ENCODE peak calls at places on chromosomes 3 and 15, in six cellular contexts. One of them, this sample, is unnamed.

GRCh38 chr3:46202476-46202875 is 5.6 kb downstream of the CCR1 start:
- DNase-seq in WTC11: no peak
- DNase-seq in K562: no peak
- DNase-seq in HepG2: no peak
- DNase-seq in A549: no peak
- DNase-seq in endothelial cell of umbilical vein: no peak
- DNase-seq in this sample: no peak

GRCh38 chr3:18098960-18099587 is 326.1 kb downstream of the SATB1 start:
- DNase-seq in A549: peak
- DNase-seq in HepG2: no peak
- DNase-seq in K562: no peak
- DNase-seq in endothelial cell of umbilical vein: no peak
- DNase-seq in WTC11: no peak
- DNase-seq in this sample: peak

GRCh38 chr15:72170691-72171090 is 26.9 kb downstream of the GRAMD2A start:
- DNase-seq in endothelial cell of umbilical vein: no peak
- DNase-seq in A549: no peak
- DNase-seq in HepG2: no peak
- DNase-seq in WTC11: no peak
- DNase-seq in K562: no peak
- DNase-seq in this sample: no peak

GRCh38 chr3:197487911-197488391 is 67.8 kb downstream of the BDH1 start:
- DNase-seq in A549: peak
- DNase-seq in endothelial cell of umbilical vein: peak
- DNase-seq in HepG2: peak
- DNase-seq in K562: no peak
- DNase-seq in WTC11: no peak
- DNase-seq in this sample: no peak

GRCh38 chr15:25742008-25742407 is 121.1 kb downstream of the ATP10A start:
- DNase-seq in HepG2: no peak
- DNase-seq in endothelial cell of umbilical vein: no peak
- DNase-seq in A549: no peak
- DNase-seq in K562: no peak
- DNase-seq in WTC11: no peak
- DNase-seq in this sample: peak

GRCh38 chr3:115245899-115246298 is 98.8 kb upstream of the ZBTB20 start:
- DNase-seq in endothelial cell of umbilical vein: no peak
- DNase-seq in K562: no peak
- DNase-seq in A549: no peak
- DNase-seq in WTC11: no peak
- DNase-seq in HepG2: no peak
- DNase-seq in this sample: no peak

GRCh38 chr3:4332111-4332510 is 28.9 kb downstream of the SETMAR start:
- DNase-seq in K562: no peak
- DNase-seq in HepG2: no peak
- DNase-seq in endothelial cell of umbilical vein: no peak
- DNase-seq in WTC11: no peak
- DNase-seq in A549: no peak
- DNase-seq in this sample: no peak

GRCh38 chr15:33587773-33588172 is 277.0 kb downstream of the RYR3 start:
- DNase-seq in HepG2: no peak
- DNase-seq in K562: no peak
- DNase-seq in A549: no peak
- DNase-seq in WTC11: no peak
- DNase-seq in endothelial cell of umbilical vein: no peak
- DNase-seq in this sample: no peak

GRCh38 chr15:68730491-68731317 is 90.0 kb downstream of the ANP32A start:
- DNase-seq in WTC11: peak
- DNase-seq in A549: peak
- DNase-seq in HepG2: peak
- DNase-seq in K562: peak
- DNase-seq in endothelial cell of umbilical vein: peak
- DNase-seq in this sample: peak

GRCh38 chr3:97823081-97823480 is 1.3 kb downstream of the CRYBG3 start:
- DNase-seq in WTC11: no peak
- DNase-seq in HepG2: no peak
- DNase-seq in A549: no peak
- DNase-seq in endothelial cell of umbilical vein: peak
- DNase-seq in K562: no peak
- DNase-seq in this sample: no peak

GRCh38 chr3:145716519-145716918 is 444.5 kb downstream of the PLOD2 start:
- DNase-seq in K562: no peak
- DNase-seq in HepG2: no peak
- DNase-seq in WTC11: no peak
- DNase-seq in A549: no peak
- DNase-seq in endothelial cell of umbilical vein: no peak
- DNase-seq in this sample: no peak

GRCh38 chr15:82021992-82022391 is 23.8 kb downstream of the MEX3B start:
- DNase-seq in K562: no peak
- DNase-seq in endothelial cell of umbilical vein: no peak
- DNase-seq in HepG2: no peak
- DNase-seq in A549: no peak
- DNase-seq in WTC11: no peak
- DNase-seq in this sample: no peak

GRCh38 chr3:25548836-25549235 is 115.9 kb downstream of the TOP2B start:
- DNase-seq in A549: no peak
- DNase-seq in endothelial cell of umbilical vein: peak
- DNase-seq in HepG2: no peak
- DNase-seq in K562: no peak
- DNase-seq in WTC11: no peak
- DNase-seq in this sample: no peak

GRCh38 chr3:142690613-142691012 is 33.2 kb upstream of the TRPC1 start:
- DNase-seq in HepG2: no peak
- DNase-seq in endothelial cell of umbilical vein: no peak
- DNase-seq in WTC11: no peak
- DNase-seq in A549: no peak
- DNase-seq in K562: no peak
- DNase-seq in this sample: no peak

GRCh38 chr15:74843891-74844299 is 939 bp upstream of the ULK3 start:
- DNase-seq in A549: no peak
- DNase-seq in endothelial cell of umbilical vein: no peak
- DNase-seq in K562: peak
- DNase-seq in WTC11: no peak
- DNase-seq in HepG2: no peak
- DNase-seq in this sample: no peak

GRCh38 chr3:45488581-45488980 is 100.2 kb downstream of the LARS2 start:
- DNase-seq in WTC11: no peak
- DNase-seq in endothelial cell of umbilical vein: no peak
- DNase-seq in A549: no peak
- DNase-seq in HepG2: no peak
- DNase-seq in K562: no peak
- DNase-seq in this sample: no peak

GRCh38 chr3:10173095-10173925 is 8.6 kb downstream of the IRAK2 start:
- DNase-seq in K562: peak
- DNase-seq in WTC11: no peak
- DNase-seq in HepG2: no peak
- DNase-seq in endothelial cell of umbilical vein: no peak
- DNase-seq in A549: peak
- DNase-seq in this sample: no peak

GRCh38 chr15:36294359-36294758 is 285.1 kb upstream of the CDIN1 start:
- DNase-seq in WTC11: no peak
- DNase-seq in A549: no peak
- DNase-seq in K562: no peak
- DNase-seq in endothelial cell of umbilical vein: no peak
- DNase-seq in HepG2: no peak
- DNase-seq in this sample: no peak

GRCh38 chr15:99403597-99403996 is 152.3 kb downstream of the LRRC28 start:
- DNase-seq in HepG2: no peak
- DNase-seq in WTC11: no peak
- DNase-seq in endothelial cell of umbilical vein: no peak
- DNase-seq in A549: no peak
- DNase-seq in K562: no peak
- DNase-seq in this sample: no peak

GRCh38 chr15:89335289-89336041 is 841 bp upstream of the POLG start:
- DNase-seq in A549: no peak
- DNase-seq in HepG2: peak
- DNase-seq in WTC11: peak
- DNase-seq in endothelial cell of umbilical vein: peak
- DNase-seq in K562: peak
- DNase-seq in this sample: no peak

GRCh38 chr3:98962189-98962930 is 60.9 kb upstream of the DCBLD2 start:
- DNase-seq in WTC11: no peak
- DNase-seq in HepG2: peak
- DNase-seq in endothelial cell of umbilical vein: peak
- DNase-seq in A549: peak
- DNase-seq in K562: no peak
- DNase-seq in this sample: no peak

GRCh38 chr15:99845009-99845408 is 111.8 kb upstream of the LYSMD4 start:
- DNase-seq in endothelial cell of umbilical vein: no peak
- DNase-seq in A549: no peak
- DNase-seq in WTC11: no peak
- DNase-seq in HepG2: no peak
- DNase-seq in K562: no peak
- DNase-seq in this sample: no peak

GRCh38 chr3:51371943-51372557 is 13.0 kb upstream of the MANF start:
- DNase-seq in WTC11: peak
- DNase-seq in A549: no peak
- DNase-seq in endothelial cell of umbilical vein: peak
- DNase-seq in HepG2: peak
- DNase-seq in K562: peak
- DNase-seq in this sample: no peak

GRCh38 chr3:192816274-192816853 is 89.0 kb upstream of the FGF12 start:
- DNase-seq in HepG2: peak
- DNase-seq in K562: peak
- DNase-seq in endothelial cell of umbilical vein: peak
- DNase-seq in A549: peak
- DNase-seq in WTC11: no peak
- DNase-seq in this sample: no peak

GRCh38 chr15:98771444-98772059 is 123.2 kb downstream of the IGF1R start:
- DNase-seq in A549: no peak
- DNase-seq in endothelial cell of umbilical vein: no peak
- DNase-seq in WTC11: no peak
- DNase-seq in K562: no peak
- DNase-seq in HepG2: no peak
- DNase-seq in this sample: no peak

GRCh38 chr15:65326109-65326508 is 21.6 kb downstream of the RNU5B-1 start:
- DNase-seq in A549: no peak
- DNase-seq in K562: no peak
- DNase-seq in WTC11: peak
- DNase-seq in endothelial cell of umbilical vein: peak
- DNase-seq in HepG2: no peak
- DNase-seq in this sample: no peak

GRCh38 chr15:89164712-89165211 is 56.6 kb downstream of the RLBP1 start:
- DNase-seq in WTC11: no peak
- DNase-seq in K562: no peak
- DNase-seq in A549: no peak
- DNase-seq in HepG2: peak
- DNase-seq in endothelial cell of umbilical vein: no peak
- DNase-seq in this sample: no peak

GRCh38 chr15:95254263-95254662 is 1022.9 kb downstream of the MCTP2 start:
- DNase-seq in WTC11: no peak
- DNase-seq in K562: no peak
- DNase-seq in endothelial cell of umbilical vein: peak
- DNase-seq in A549: no peak
- DNase-seq in HepG2: no peak
- DNase-seq in this sample: no peak

GRCh38 chr3:154139996-154140436 is 18.8 kb downstream of the ARHGEF26 start:
- DNase-seq in K562: no peak
- DNase-seq in endothelial cell of umbilical vein: no peak
- DNase-seq in A549: no peak
- DNase-seq in WTC11: no peak
- DNase-seq in HepG2: peak
- DNase-seq in this sample: no peak

GRCh38 chr3:101898062-101898461 is 48.7 kb downstream of the NFKBIZ start:
- DNase-seq in A549: no peak
- DNase-seq in HepG2: no peak
- DNase-seq in endothelial cell of umbilical vein: no peak
- DNase-seq in WTC11: no peak
- DNase-seq in K562: no peak
- DNase-seq in this sample: no peak
- TF ChIP-seq JUN in A549: no peak
- TF ChIP-seq JUN in HepG2: no peak
- TF ChIP-seq JUN in endothelial cell of umbilical vein: no peak
- TF ChIP-seq JUN in WTC11: no peak
- TF ChIP-seq JUN in K562: no peak
- TF ChIP-seq JUN in this sample: no peak

GRCh38 chr3:5428607-5429516 is 241.4 kb downstream of the EDEM1 start:
- DNase-seq in WTC11: no peak
- DNase-seq in endothelial cell of umbilical vein: no peak
- DNase-seq in A549: no peak
- DNase-seq in K562: peak
- DNase-seq in HepG2: no peak
- DNase-seq in this sample: no peak
- TF ChIP-seq JUN in WTC11: no peak
- TF ChIP-seq JUN in endothelial cell of umbilical vein: no peak
- TF ChIP-seq JUN in A549: no peak
- TF ChIP-seq JUN in K562: peak
- TF ChIP-seq JUN in HepG2: no peak
- TF ChIP-seq JUN in this sample: no peak

GRCh38 chr3:112303811-112304325 is 9.9 kb upstream of the SLC9C1 start:
- DNase-seq in endothelial cell of umbilical vein: peak
- DNase-seq in HepG2: no peak
- DNase-seq in A549: no peak
- DNase-seq in WTC11: no peak
- DNase-seq in K562: no peak
- DNase-seq in this sample: no peak
- TF ChIP-seq JUN in endothelial cell of umbilical vein: no peak
- TF ChIP-seq JUN in HepG2: no peak
- TF ChIP-seq JUN in A549: no peak
- TF ChIP-seq JUN in WTC11: no peak
- TF ChIP-seq JUN in K562: no peak
- TF ChIP-seq JUN in this sample: no peak

GRCh38 chr3:194937751-194938358 is 252.2 kb downstream of the FAM43A start:
- DNase-seq in HepG2: no peak
- DNase-seq in A549: no peak
- DNase-seq in WTC11: no peak
- DNase-seq in endothelial cell of umbilical vein: no peak
- DNase-seq in K562: no peak
- DNase-seq in this sample: peak

GRCh38 chr3:194937144-194937543 is 251.5 kb downstream of the FAM43A start:
- DNase-seq in WTC11: no peak
- DNase-seq in K562: no peak
- DNase-seq in HepG2: no peak
- DNase-seq in endothelial cell of umbilical vein: no peak
- DNase-seq in A549: no peak
- DNase-seq in this sample: no peak

GRCh38 chr3:194936091-194936490 is 250.4 kb downstream of the FAM43A start:
- DNase-seq in K562: no peak
- DNase-seq in WTC11: no peak
- DNase-seq in endothelial cell of umbilical vein: no peak
- DNase-seq in A549: no peak
- DNase-seq in HepG2: no peak
- DNase-seq in this sample: no peak

GRCh38 chr3:194935061-194935460 is 249.4 kb downstream of the FAM43A start:
- DNase-seq in A549: no peak
- DNase-seq in HepG2: no peak
- DNase-seq in K562: no peak
- DNase-seq in WTC11: no peak
- DNase-seq in endothelial cell of umbilical vein: no peak
- DNase-seq in this sample: peak

DNA sequence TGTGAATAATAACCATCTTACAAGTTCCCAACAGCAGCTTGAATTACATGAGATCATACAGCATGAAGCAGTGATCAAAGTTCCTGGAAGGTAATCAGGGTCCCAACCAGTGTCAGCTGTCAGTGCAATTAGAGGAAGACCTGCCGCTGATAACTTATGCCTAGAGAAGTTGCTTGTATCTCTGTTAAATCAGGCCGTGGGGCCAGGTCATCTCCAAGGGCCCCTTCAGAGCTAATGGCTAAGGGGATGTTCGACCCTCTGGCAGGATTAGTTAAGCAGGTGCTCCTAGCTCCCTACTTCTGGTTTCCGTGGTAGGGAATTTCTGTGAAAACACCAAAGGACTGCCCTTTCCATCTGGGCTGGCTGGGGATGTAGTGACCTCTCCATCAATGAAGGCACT is 251.0 kb downstream of the FAM43A start:
- DNase-seq in HepG2: no peak
- DNase-seq in A549: no peak
- DNase-seq in WTC11: no peak
- DNase-seq in K562: no peak
- DNase-seq in endothelial cell of umbilical vein: no peak
- DNase-seq in this sample: peak
- TF ChIP-seq JUN in HepG2: no peak
- TF ChIP-seq JUN in A549: no peak
- TF ChIP-seq JUN in WTC11: no peak
- TF ChIP-seq JUN in K562: no peak
- TF ChIP-seq JUN in endothelial cell of umbilical vein: no peak
- TF ChIP-seq JUN in this sample: no peak